ENCODE peak calls at places on chromosome 19, in seven cellular contexts. R is PC-9, H is skeletal muscle cell, K is astrocyte of the cerebellum, Q is aorta, V is PC-3, J is bronchial epithelial cell. S is an unnamed sample.

GRCh38 chr19:29871143-29871542 is 59.4 kb downstream of the CCNE1 start:
- DNase-seq in K (no peak), Q (peak), J (no peak), R (no peak), H (no peak), V (no peak), S (no peak)

GRCh38 chr19:8629184-8629583 is 1.2 kb upstream of the NFILZ start:
- DNase-seq in R (no peak), V (no peak), Q (no peak), J (no peak), K (no peak), H (no peak), S (no peak)

GRCh38 chr19:58577581-58578429 is 4.7 kb upstream of the MZF1 start:
- DNase-seq in J (no peak), K (no peak), H (no peak), Q (peak), R (no peak), V (no peak), S (peak)

GRCh38 chr19:57302020-57302465 is 18.2 kb upstream of the ZNF543 start:
- DNase-seq in H (peak), R (peak), K (peak), J (peak), V (peak), Q (no peak), S (no peak)

GRCh38 chr19:49593233-49594113 is 2.5 kb downstream of the PRR12 start:
- DNase-seq in K (peak), J (peak), Q (peak), R (peak), V (peak), H (peak), S (peak)

GRCh38 chr19:44645407-44646048 is 1.8 kb downstream of the PVR start:
- DNase-seq in H (no peak), K (no peak), R (no peak), J (no peak), Q (peak), V (no peak), S (no peak)

GRCh38 chr19:29503785-29504184 is 22.0 kb upstream of the VSTM2B start:
- DNase-seq in Q (peak), H (no peak), J (no peak), V (no peak), R (no peak), K (no peak), S (peak)

GRCh38 chr19:21256722-21257121 is 72.5 kb downstream of the ZNF708 start:
- DNase-seq in J (peak), H (no peak), Q (no peak), V (no peak), R (peak), K (no peak), S (no peak)

GRCh38 chr19:10318807-10319426 is 3.1 kb upstream of the FDX2 start:
- DNase-seq in J (no peak), K (no peak), R (no peak), V (no peak), H (no peak), Q (no peak), S (no peak)

GRCh38 chr19:14135985-14136508 is 342 bp downstream of the ASF1B start:
- DNase-seq in V (no peak), J (no peak), R (no peak), Q (no peak), K (no peak), H (no peak), S (no peak)

GRCh38 chr19:4985551-4985991 is 16.7 kb downstream of the KDM4B start:
- DNase-seq in K (no peak), H (no peak), V (no peak), J (no peak), Q (peak), R (no peak), S (no peak)

GRCh38 chr19:2167896-2168618 is 4.3 kb downstream of the DOT1L start:
- DNase-seq in V (peak), K (no peak), Q (peak), R (no peak), J (no peak), H (no peak), S (peak)

GRCh38 chr19:10634881-10635463 is 9.6 kb downstream of the SLC44A2 start:
- DNase-seq in J (no peak), V (no peak), R (no peak), Q (no peak), H (no peak), K (no peak), S (no peak)

GRCh38 chr19:2186071-2186846 is 22.5 kb downstream of the DOT1L start:
- DNase-seq in K (peak), J (no peak), V (no peak), H (peak), R (no peak), Q (peak), S (peak)

GRCh38 chr19:42154471-42155323 is 22.5 kb upstream of the POU2F2 start:
- DNase-seq in H (no peak), Q (no peak), J (no peak), R (no peak), V (no peak), K (no peak), S (no peak)

GRCh38 chr19:43809762-43810696 is 7.8 kb upstream of the LYPD5 start:
- DNase-seq in K (peak), Q (no peak), J (peak), H (no peak), V (peak), R (no peak), S (no peak)

GRCh38 chr19:34804115-34804514 is 31.1 kb upstream of the ZNF599 start:
- DNase-seq in V (no peak), Q (no peak), H (no peak), K (no peak), J (no peak), R (no peak), S (no peak)

GRCh38 chr19:35715981-35716734 is 1.6 kb upstream of the KMT2B start:
- DNase-seq in K (no peak), R (no peak), H (no peak), V (peak), Q (peak), J (no peak), S (peak)

GRCh38 chr19:32543107-32543900 is 37.7 kb upstream of the PDCD5 start:
- DNase-seq in H (no peak), Q (no peak), K (peak), R (peak), J (peak), V (peak), S (no peak)

GRCh38 chr19:49677901-49678674 is 1.0 kb downstream of the PRMT1 start:
- DNase-seq in J (peak), V (peak), K (no peak), H (peak), Q (peak), R (peak), S (peak)

GRCh38 chr19:3507371-3508120 is 1.4 kb downstream of the FZR1 start:
- DNase-seq in K (no peak), H (no peak), Q (no peak), V (peak), J (no peak), R (no peak), S (no peak)

GRCh38 chr19:21709464-21709863 is 57.9 kb downstream of the ZNF100 start:
- DNase-seq in R (no peak), V (no peak), K (no peak), H (no peak), Q (no peak), J (no peak), S (no peak)

GRCh38 chr19:33219261-33219812 is 6.3 kb downstream of the SLC7A10 start:
- DNase-seq in Q (no peak), H (no peak), R (no peak), K (peak), V (no peak), J (no peak), S (no peak)

GRCh38 chr19:2429917-2430570 is 2.7 kb upstream of the TIMM13 start:
- DNase-seq in J (no peak), H (no peak), Q (no peak), R (no peak), V (no peak), K (no peak), S (no peak)

GRCh38 chr19:5143471-5144411 is 174.8 kb downstream of the KDM4B start:
- DNase-seq in H (no peak), R (no peak), K (no peak), V (no peak), Q (peak), J (no peak), S (no peak)

GRCh38 chr19:10149427-10149826 is 29.7 kb upstream of the EIF3G start:
- DNase-seq in V (no peak), Q (no peak), J (no peak), H (no peak), R (no peak), K (no peak), S (no peak)

GRCh38 chr19:39155114-39155700 is 29.6 kb downstream of the PAK4 start:
- DNase-seq in K (no peak), V (no peak), J (no peak), Q (no peak), H (no peak), R (no peak), S (no peak)

GRCh38 chr19:54154603-54155345 is 4.7 kb downstream of the LENG1 start:
- DNase-seq in K (no peak), R (no peak), H (no peak), V (no peak), Q (no peak), J (no peak), S (no peak)

GRCh38 chr19:54100560-54100959 is at the start of gene OSCAR:
- DNase-seq in R (no peak), J (no peak), Q (peak), V (no peak), K (no peak), H (no peak), S (no peak)

DNA sequence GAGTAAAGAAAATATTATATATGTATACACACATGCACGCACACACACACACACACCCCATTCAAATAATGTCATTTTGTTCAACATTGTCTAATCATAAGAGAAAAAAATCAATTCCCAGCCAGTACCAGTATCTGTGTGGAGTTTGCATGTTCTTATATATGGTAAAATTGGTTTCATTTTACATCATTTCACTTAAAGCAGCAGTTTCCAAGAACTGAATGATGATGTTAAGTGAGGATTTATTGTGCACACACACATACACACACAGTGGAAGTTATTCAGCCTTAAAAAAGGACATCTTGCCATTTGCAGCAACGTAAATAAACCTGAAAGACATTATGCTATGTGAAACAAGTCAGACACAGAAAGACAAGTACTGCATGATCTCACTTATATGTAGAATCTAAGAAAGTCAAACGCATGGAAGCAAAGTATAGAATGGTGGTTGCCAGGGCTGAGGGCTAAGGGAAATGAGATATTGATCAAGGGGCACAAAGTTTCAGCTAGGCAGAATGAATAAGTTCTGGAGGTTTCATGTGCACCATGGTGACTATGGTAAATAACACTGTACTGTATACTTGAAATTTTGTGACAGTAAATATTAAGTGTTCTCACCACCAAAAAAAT is 5.3 kb downstream of the SIGLECL1 start:
- DNase-seq in V (no peak), H (no peak), K (no peak), R (no peak), Q (no peak), J (no peak), S (no peak)
- H3K4me3 ChIP-seq in V (no peak), H (no peak), K (no peak), R (no peak), Q (no peak), J (no peak), S (no peak)

GRCh38 chr19:7140137-7140536 is 70.6 kb downstream of the ZNF557 start:
- DNase-seq in V (no peak), K (no peak), J (no peak), H (no peak), R (no peak), Q (no peak), S (peak)
- H3K4me3 ChIP-seq in V (no peak), K (no peak), J (no peak), H (no peak), R (no peak), Q (no peak), S (no peak)

GRCh38 chr19:801030-801860 is 4.0 kb downstream of the PTBP1 start:
- DNase-seq in K (no peak), V (peak), H (no peak), R (no peak), J (peak), Q (peak), S (peak)

GRCh38 chr19:802888-803561 is 5.8 kb downstream of the PTBP1 start:
- DNase-seq in H (no peak), Q (no peak), V (no peak), R (no peak), K (no peak), J (no peak), S (no peak)

GRCh38 chr19:803686-804418 is 6.6 kb downstream of the PTBP1 start:
- DNase-seq in H (no peak), R (no peak), J (no peak), K (no peak), Q (no peak), V (no peak), S (no peak)

GRCh38 chr19:801861-802496 is 4.7 kb downstream of the PTBP1 start:
- DNase-seq in H (no peak), V (no peak), Q (no peak), K (no peak), R (no peak), J (no peak), S (peak)

GRCh38 chr19:802497-802887 is 5.2 kb downstream of the PTBP1 start:
- DNase-seq in H (no peak), J (no peak), R (no peak), K (peak), V (no peak), Q (no peak), S (no peak)
- H3K4me3 ChIP-seq in H (peak), J (no peak), R (no peak), K (peak), V (no peak), Q (no peak), S (no peak)

DNA sequence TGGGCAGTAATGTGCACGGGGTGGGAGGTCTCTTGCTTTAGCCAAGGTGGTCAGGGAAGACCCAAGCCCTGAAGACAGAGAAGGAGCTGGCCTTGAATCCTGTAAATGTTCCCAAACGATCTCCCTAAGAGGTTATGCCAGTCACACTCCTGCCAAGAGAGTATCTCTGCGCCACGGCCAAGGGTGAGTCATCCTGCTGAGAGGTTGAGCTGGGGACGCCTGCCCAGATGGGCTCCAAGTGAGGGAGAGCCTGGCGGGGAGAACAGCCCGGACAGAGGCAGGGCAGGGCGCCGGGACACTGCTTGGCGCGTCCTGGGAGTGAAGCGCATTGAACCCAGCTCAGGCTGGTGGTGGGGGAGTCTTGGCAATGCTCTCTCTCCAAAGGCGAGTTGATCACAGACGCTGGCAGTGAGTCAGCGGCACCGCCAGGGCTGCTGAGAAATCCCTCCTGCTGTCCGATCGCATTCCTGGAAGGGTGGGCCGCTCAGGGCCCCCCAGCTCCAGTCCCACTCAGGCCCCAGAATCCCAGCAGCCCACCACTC is 16.4 kb downstream of the SULT2B1 start:
- DNase-seq in V (peak), K (peak), J (peak), H (peak), R (peak), Q (peak), S (peak)
- H3K4me3 ChIP-seq in V (peak), K (no peak), J (no peak), H (no peak), R (peak), Q (no peak), S (no peak)

GRCh38 chr19:19525611-19526380 is 2.9 kb upstream of the YJEFN3 start:
- DNase-seq in V (no peak), R (no peak), K (no peak), Q (no peak), J (no peak), H (no peak), S (no peak)
- H3K4me3 ChIP-seq in V (no peak), R (no peak), K (no peak), Q (no peak), J (no peak), H (no peak), S (no peak)

GRCh38 chr19:31350033-31350692 is 927 bp upstream of the TSHZ3 start:
- DNase-seq in Q (peak), V (no peak), R (no peak), H (no peak), J (no peak), K (no peak), S (peak)
- H3K4me3 ChIP-seq in Q (peak), V (peak), R (no peak), H (peak), J (peak), K (peak), S (peak)

S was measured in sigmoid colon.